ENCODE peak calls at places on chromosomes 6 and 20, in five cellular contexts. Z is endothelial cell of umbilical vein, A is uterus, Q is breast epithelium, X is lower lobe of right lung. E is an unnamed sample.

GRCh38 chr20:63428906-63429575 is 43.4 kb downstream of the KCNQ2 start:
- DNase-seq in Q (no peak), X (no peak), A (no peak), Z (no peak), E (no peak)

GRCh38 chr6:110784610-110784979 is 30.7 kb downstream of the CDK19 start:
- DNase-seq in X (no peak), Z (no peak), A (no peak), Q (no peak), E (no peak)

GRCh38 chr6:117951783-117952182 is 44.7 kb downstream of the SLC35F1 start:
- DNase-seq in Z (no peak), X (no peak), Q (no peak), A (no peak), E (no peak)

GRCh38 chr6:25750911-25751310 is 3.6 kb upstream of the SLC17A4 start:
- DNase-seq in X (no peak), Q (no peak), Z (no peak), A (no peak), E (no peak)

GRCh38 chr20:34557936-34558319 is 590 bp upstream of the MAP1LC3A start:
- DNase-seq in Z (no peak), Q (no peak), A (no peak), X (no peak), E (peak; percentile 28)

GRCh38 chr20:58306421-58307261 is 2.9 kb upstream of the RAB22A start:
- DNase-seq in A (no peak), X (peak; percentile 71), Z (peak; percentile 40), Q (no peak), E (no peak)

GRCh38 chr6:3247255-3248146 is 11.2 kb upstream of the PSMG4 start:
- DNase-seq in X (no peak), A (peak; percentile 65), Z (peak; percentile 50), Q (no peak), E (peak; percentile 63)

GRCh38 chr6:3409699-3410384 is 47.0 kb downstream of the SLC22A23 start:
- DNase-seq in Z (no peak), A (no peak), Q (no peak), X (peak; percentile 78), E (no peak)

GRCh38 chr6:14489445-14489844 is 371.9 kb downstream of the CD83 start:
- DNase-seq in A (no peak), Q (no peak), X (no peak), Z (no peak), E (no peak)

GRCh38 chr6:27775796-27776184 is 136.4 kb downstream of the OR2B2 start:
- DNase-seq in X (no peak), A (no peak), Z (no peak), Q (no peak), E (no peak)

GRCh38 chr6:155352812-155353211 is 38.5 kb upstream of the TFB1M start:
- DNase-seq in X (no peak), Z (no peak), Q (no peak), A (no peak), E (no peak)

GRCh38 chr6:118776607-118777549 is 117.1 kb upstream of the ASF1A start:
- DNase-seq in X (no peak), Q (no peak), Z (peak; percentile 84), A (peak; percentile 32), E (peak; percentile 72)

GRCh38 chr20:18645851-18646250 is 58.0 kb downstream of the DTD1 start:
- DNase-seq in X (no peak), Q (no peak), Z (no peak), A (no peak), E (no peak)

GRCh38 chr20:58715709-58716475 is 23.3 kb downstream of the NPEPL1 start:
- DNase-seq in Z (no peak), Q (peak; percentile 30), X (no peak), A (no peak), E (peak; percentile 44)

GRCh38 chr20:21137078-21137477 is 11.2 kb downstream of the KIZ start:
- DNase-seq in A (no peak), Z (no peak), X (no peak), Q (no peak), E (no peak)

GRCh38 chr6:134175532-134176282 is 123.3 kb upstream of the SLC2A12 start:
- DNase-seq in Q (no peak), A (peak; percentile 61), Z (peak; percentile 90), X (peak; percentile 87), E (peak; percentile 93)

GRCh38 chr20:6660441-6660840 is 107.0 kb upstream of the BMP2 start:
- DNase-seq in Q (no peak), Z (no peak), X (peak; percentile 56), A (no peak), E (no peak)

GRCh38 chr6:144528605-144529425 is 243.7 kb downstream of the UTRN start:
- DNase-seq in X (no peak), Z (no peak), A (no peak), Q (no peak), E (no peak)

GRCh38 chr20:32960849-32961731 is 43.1 kb downstream of the SUN5 start:
- DNase-seq in A (no peak), X (no peak), Q (no peak), Z (no peak), E (no peak)

GRCh38 chr6:151389640-151390275 is 1.6 kb downstream of the ZBTB2 start:
- DNase-seq in X (peak; percentile 65), Q (peak; percentile 59), A (peak; percentile 65), Z (peak; percentile 74), E (peak; percentile 71)

GRCh38 chr6:84549912-84550311 is 214.5 kb downstream of the TBX18 start:
- DNase-seq in A (no peak), X (no peak), Z (no peak), Q (no peak), E (no peak)

GRCh38 chr6:44489912-44490604 is 102.6 kb downstream of the CDC5L start:
- DNase-seq in Z (peak; percentile 97), A (peak; percentile 65), Q (no peak), X (no peak), E (no peak)

GRCh38 chr6:26086214-26086613 is 1.0 kb upstream of the HFE start:
- DNase-seq in X (no peak), Q (no peak), Z (no peak), A (no peak), E (no peak)

GRCh38 chr6:111301914-111302313 is 181.1 kb downstream of the REV3L start:
- DNase-seq in Q (no peak), A (no peak), X (no peak), Z (no peak), E (no peak)

DNA sequence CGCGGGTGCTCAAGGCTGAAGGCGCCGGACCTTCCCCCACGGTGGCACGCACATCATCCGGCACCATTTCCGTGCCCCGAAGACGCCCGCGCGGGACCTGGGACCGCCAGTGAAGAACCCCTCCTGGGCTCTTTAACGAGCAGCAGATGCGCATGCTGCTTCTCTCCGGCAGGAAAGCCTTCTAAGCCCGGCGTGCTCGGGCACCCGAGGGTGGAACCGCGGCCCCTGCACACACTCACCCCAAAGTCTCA is 220 bp downstream of the FOXQ1 start:
- DNase-seq in Q (no peak), Z (no peak), X (no peak), A (no peak), E (no peak)
- H3K27me3 ChIP-seq in Q (no peaks in the 10 kb centered on the region), Z (peaks cover 46% of the 10 kb centered on the region), X (peaks cover 60% of the 10 kb centered on the region), A (no peaks in the 10 kb centered on the region), E (no peaks in the 10 kb centered on the region)

DNA sequence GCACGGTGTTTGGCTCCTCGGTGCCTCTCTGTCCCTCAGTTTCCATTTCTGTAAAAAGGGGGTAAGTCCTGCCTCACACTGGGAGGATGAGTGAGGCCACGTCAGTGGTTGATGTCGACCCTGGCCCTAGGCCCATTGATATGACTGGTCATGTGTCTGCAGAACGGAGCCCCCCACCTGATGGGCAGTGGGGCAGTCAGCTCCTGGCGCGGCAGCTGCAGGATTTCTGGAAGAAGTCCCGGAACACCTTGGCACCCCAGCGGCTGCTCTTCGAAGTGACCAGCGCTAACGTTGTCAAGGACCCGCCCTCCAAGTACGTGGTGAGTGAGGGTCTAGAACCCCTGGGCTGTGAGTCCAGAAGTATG is 1.2 kb downstream of the SNX21 start:
- DNase-seq in X (no peak), Q (no peak), A (no peak), Z (no peak), E (peak; percentile 72)
- H3K4me3 ChIP-seq in X (peak overlapping the region; percentile 84), Q (peak overlapping the region; percentile 80), A (peak overlapping the region; percentile 83), Z (no peak overlapping the region), E (peak overlapping the region; percentile 50)

GRCh38 chr6:36745283-36745682 is 47.7 kb downstream of the RAB44 start:
- DNase-seq in Z (no peak), Q (no peak), X (no peak), A (no peak), E (peak; percentile 48)

GRCh38 chr6:36745836-36746235 is 48.2 kb downstream of the RAB44 start:
- DNase-seq in X (no peak), Q (no peak), Z (no peak), A (no peak), E (peak; percentile 20)

GRCh38 chr6:36743032-36743431 is 45.4 kb downstream of the RAB44 start:
- DNase-seq in Z (no peak), A (no peak), X (no peak), Q (no peak), E (no peak)

GRCh38 chr6:36743538-36744441 is 46.2 kb downstream of the RAB44 start:
- DNase-seq in A (no peak), X (no peak), Z (no peak), Q (no peak), E (peak; percentile 41)

DNA sequence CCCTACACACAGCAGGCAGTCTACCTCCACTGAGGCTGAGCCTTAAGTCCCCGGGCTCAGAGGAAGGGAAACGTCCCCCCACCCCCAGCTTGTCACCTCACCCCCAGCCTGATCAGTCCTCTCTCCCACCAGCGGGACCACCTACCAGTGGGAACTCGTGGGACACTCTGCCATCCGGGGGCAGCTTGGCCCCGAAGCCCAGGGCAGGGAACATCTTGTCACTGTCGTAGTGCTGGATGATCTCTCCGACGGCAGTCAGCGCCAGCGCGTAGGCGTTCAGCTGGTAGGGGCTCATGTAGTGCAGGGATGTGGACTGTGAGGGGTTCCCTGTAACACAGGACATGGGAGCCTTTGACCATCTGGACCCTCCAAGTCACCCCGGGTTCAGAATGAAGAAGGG is 48.6 kb downstream of the RAB44 start:
- DNase-seq in Z (no peak), A (no peak), X (no peak), Q (no peak), E (no peak)
- H3K4me1 ChIP-seq in Z (peaks cover 2% of the 10 kb centered on the region), A (no peaks in the 10 kb centered on the region), X (peaks cover 8% of the 10 kb centered on the region), Q (no peaks in the 10 kb centered on the region), E (no peaks in the 10 kb centered on the region)

GRCh38 chr20:44537993-44538392 is 16.1 kb upstream of the SERINC3 start:
- DNase-seq in A (no peak), Z (no peak), X (no peak), Q (no peak), E (no peak)

GRCh38 chr20:44532981-44533331 is 11.1 kb upstream of the SERINC3 start:
- DNase-seq in X (no peak), A (no peak), Q (no peak), Z (peak; percentile 74), E (no peak)

GRCh38 chr20:44532248-44532980 is 10.5 kb upstream of the SERINC3 start:
- DNase-seq in X (no peak), Q (no peak), Z (peak; percentile 52), A (peak; percentile 28), E (no peak)

GRCh38 chr20:44533928-44534327 is 12.1 kb upstream of the SERINC3 start:
- DNase-seq in Q (no peak), A (no peak), X (no peak), Z (no peak), E (no peak)

GRCh38 chr20:44536139-44536538 is 14.3 kb upstream of the SERINC3 start:
- DNase-seq in A (no peak), Z (no peak), X (no peak), Q (no peak), E (no peak)
- H3K27me3 ChIP-seq in A (no peaks in the 10 kb centered on the region), Z (no peaks in the 10 kb centered on the region), X (no peaks in the 10 kb centered on the region), Q (no peaks in the 10 kb centered on the region), E (no peaks in the 10 kb centered on the region)

GRCh38 chr6:157221049-157221816 is 102.1 kb downstream of the TMEM242 start:
- DNase-seq in A (peak; percentile 82), Q (peak; percentile 94), X (peak; percentile 92), Z (peak; percentile 77), E (peak; percentile 93)
- H3K4me3 ChIP-seq in A (peak overlapping the region; percentile 34), Q (peak overlapping the region; percentile 46), X (peak overlapping the region; percentile 52), Z (peak overlapping the region; percentile 18), E (peak overlapping the region; percentile 59)

E was measured in right cardiac atrium.